ENCODE peak calls at places on chromosomes 7 and 10, in five cellular contexts. One of them, this sample, is unnamed.

GRCh38 chr7:78203042-78203720 is 404.6 kb downstream of the PHTF2 start:
- DNase-seq in T-helper 2 cell: no peak
- DNase-seq in activated CD8-positive, alpha-beta memory T cell treated with anti-CD3 and anti-CD28 coated beads for 24 hours: no peak
- DNase-seq in T-helper 9 cell: no peak
- DNase-seq in GF-D8: no peak
- DNase-seq in this sample: no peak

GRCh38 chr7:47379629-47380324 is 202.1 kb downstream of the TNS3 start:
- DNase-seq in T-helper 2 cell: no peak
- DNase-seq in activated CD8-positive, alpha-beta memory T cell treated with anti-CD3 and anti-CD28 coated beads for 24 hours: no peak
- DNase-seq in T-helper 9 cell: no peak
- DNase-seq in GF-D8: no peak
- DNase-seq in this sample: no peak

GRCh38 chr7:151010307-151011096 is 13.8 kb downstream of the ATG9B start:
- DNase-seq in T-helper 2 cell: no peak
- DNase-seq in activated CD8-positive, alpha-beta memory T cell treated with anti-CD3 and anti-CD28 coated beads for 24 hours: no peak
- DNase-seq in T-helper 9 cell: peak
- DNase-seq in GF-D8: no peak
- DNase-seq in this sample: no peak

GRCh38 chr7:158685727-158686126 is 18.9 kb downstream of the NCAPG2 start:
- DNase-seq in T-helper 2 cell: no peak
- DNase-seq in activated CD8-positive, alpha-beta memory T cell treated with anti-CD3 and anti-CD28 coated beads for 24 hours: no peak
- DNase-seq in T-helper 9 cell: no peak
- DNase-seq in GF-D8: no peak
- DNase-seq in this sample: no peak

GRCh38 chr10:68560201-68560915 is at the start of gene TET1:
- DNase-seq in T-helper 2 cell: no peak
- DNase-seq in activated CD8-positive, alpha-beta memory T cell treated with anti-CD3 and anti-CD28 coated beads for 24 hours: peak
- DNase-seq in T-helper 9 cell: no peak
- DNase-seq in GF-D8: no peak
- DNase-seq in this sample: no peak

GRCh38 chr7:45324683-45325237 is 167.2 kb downstream of the RAMP3 start:
- DNase-seq in T-helper 2 cell: no peak
- DNase-seq in activated CD8-positive, alpha-beta memory T cell treated with anti-CD3 and anti-CD28 coated beads for 24 hours: no peak
- DNase-seq in T-helper 9 cell: no peak
- DNase-seq in GF-D8: no peak
- DNase-seq in this sample: no peak

GRCh38 chr7:134313543-134313942 is 3.2 kb downstream of the SLC35B4 start:
- DNase-seq in T-helper 2 cell: no peak
- DNase-seq in activated CD8-positive, alpha-beta memory T cell treated with anti-CD3 and anti-CD28 coated beads for 24 hours: no peak
- DNase-seq in T-helper 9 cell: no peak
- DNase-seq in GF-D8: no peak
- DNase-seq in this sample: no peak

GRCh38 chr10:73218466-73219191 is 28.4 kb downstream of the DNAJC9 start:
- DNase-seq in T-helper 2 cell: no peak
- DNase-seq in activated CD8-positive, alpha-beta memory T cell treated with anti-CD3 and anti-CD28 coated beads for 24 hours: no peak
- DNase-seq in T-helper 9 cell: no peak
- DNase-seq in GF-D8: no peak
- DNase-seq in this sample: no peak

GRCh38 chr10:69661414-69662172 is 31.5 kb downstream of the FAM241B start:
- DNase-seq in T-helper 2 cell: no peak
- DNase-seq in activated CD8-positive, alpha-beta memory T cell treated with anti-CD3 and anti-CD28 coated beads for 24 hours: no peak
- DNase-seq in T-helper 9 cell: no peak
- DNase-seq in GF-D8: no peak
- DNase-seq in this sample: no peak

GRCh38 chr10:323651-324293 is 188.5 kb downstream of the ZMYND11 start:
- DNase-seq in T-helper 2 cell: peak
- DNase-seq in activated CD8-positive, alpha-beta memory T cell treated with anti-CD3 and anti-CD28 coated beads for 24 hours: peak
- DNase-seq in T-helper 9 cell: peak
- DNase-seq in GF-D8: no peak
- DNase-seq in this sample: peak

GRCh38 chr10:126588024-126588423 is 82.5 kb downstream of the C10orf90 start:
- DNase-seq in T-helper 2 cell: no peak
- DNase-seq in activated CD8-positive, alpha-beta memory T cell treated with anti-CD3 and anti-CD28 coated beads for 24 hours: no peak
- DNase-seq in T-helper 9 cell: no peak
- DNase-seq in GF-D8: no peak
- DNase-seq in this sample: no peak

GRCh38 chr10:76984559-76985443 is 652.8 kb downstream of the KCNMA1 start:
- DNase-seq in T-helper 2 cell: peak
- DNase-seq in activated CD8-positive, alpha-beta memory T cell treated with anti-CD3 and anti-CD28 coated beads for 24 hours: peak
- DNase-seq in T-helper 9 cell: peak
- DNase-seq in GF-D8: peak
- DNase-seq in this sample: no peak

GRCh38 chr10:36026081-36026480 is 384.0 kb upstream of the FZD8 start:
- DNase-seq in T-helper 2 cell: no peak
- DNase-seq in activated CD8-positive, alpha-beta memory T cell treated with anti-CD3 and anti-CD28 coated beads for 24 hours: no peak
- DNase-seq in T-helper 9 cell: no peak
- DNase-seq in GF-D8: no peak
- DNase-seq in this sample: no peak

GRCh38 chr7:94040254-94040653 is 36.1 kb upstream of the BET1 start:
- DNase-seq in T-helper 2 cell: no peak
- DNase-seq in activated CD8-positive, alpha-beta memory T cell treated with anti-CD3 and anti-CD28 coated beads for 24 hours: no peak
- DNase-seq in T-helper 9 cell: no peak
- DNase-seq in GF-D8: no peak
- DNase-seq in this sample: no peak

GRCh38 chr7:131546583-131547111 is 9.8 kb downstream of the PODXL start:
- DNase-seq in T-helper 2 cell: peak
- DNase-seq in activated CD8-positive, alpha-beta memory T cell treated with anti-CD3 and anti-CD28 coated beads for 24 hours: peak
- DNase-seq in T-helper 9 cell: peak
- DNase-seq in GF-D8: no peak
- DNase-seq in this sample: no peak

GRCh38 chr10:62075912-62076311 is 174.4 kb downstream of the ARID5B start:
- DNase-seq in T-helper 2 cell: no peak
- DNase-seq in activated CD8-positive, alpha-beta memory T cell treated with anti-CD3 and anti-CD28 coated beads for 24 hours: no peak
- DNase-seq in T-helper 9 cell: no peak
- DNase-seq in GF-D8: no peak
- DNase-seq in this sample: no peak

GRCh38 chr10:34319197-34319846 is 495.8 kb downstream of the PARD3 start:
- DNase-seq in T-helper 2 cell: no peak
- DNase-seq in activated CD8-positive, alpha-beta memory T cell treated with anti-CD3 and anti-CD28 coated beads for 24 hours: no peak
- DNase-seq in T-helper 9 cell: no peak
- DNase-seq in GF-D8: no peak
- DNase-seq in this sample: no peak

GRCh38 chr10:28810062-28810870 is 132.9 kb downstream of the BAMBI start:
- DNase-seq in T-helper 2 cell: no peak
- DNase-seq in activated CD8-positive, alpha-beta memory T cell treated with anti-CD3 and anti-CD28 coated beads for 24 hours: no peak
- DNase-seq in T-helper 9 cell: no peak
- DNase-seq in GF-D8: peak
- DNase-seq in this sample: no peak

GRCh38 chr10:19054289-19054688 is 5.7 kb downstream of the MALRD1 start:
- DNase-seq in T-helper 2 cell: no peak
- DNase-seq in activated CD8-positive, alpha-beta memory T cell treated with anti-CD3 and anti-CD28 coated beads for 24 hours: no peak
- DNase-seq in T-helper 9 cell: no peak
- DNase-seq in GF-D8: no peak
- DNase-seq in this sample: no peak

GRCh38 chr7:105496501-105496900 is 25.6 kb downstream of the PUS7 start:
- DNase-seq in T-helper 2 cell: no peak
- DNase-seq in activated CD8-positive, alpha-beta memory T cell treated with anti-CD3 and anti-CD28 coated beads for 24 hours: no peak
- DNase-seq in T-helper 9 cell: no peak
- DNase-seq in GF-D8: no peak
- DNase-seq in this sample: no peak

GRCh38 chr10:35042783-35043182 is 47.4 kb downstream of the CUL2 start:
- DNase-seq in T-helper 2 cell: no peak
- DNase-seq in activated CD8-positive, alpha-beta memory T cell treated with anti-CD3 and anti-CD28 coated beads for 24 hours: no peak
- DNase-seq in T-helper 9 cell: no peak
- DNase-seq in GF-D8: no peak
- DNase-seq in this sample: no peak

GRCh38 chr7:54944179-54944578 is 74.6 kb upstream of the EGFR start:
- DNase-seq in T-helper 2 cell: no peak
- DNase-seq in activated CD8-positive, alpha-beta memory T cell treated with anti-CD3 and anti-CD28 coated beads for 24 hours: no peak
- DNase-seq in T-helper 9 cell: no peak
- DNase-seq in GF-D8: no peak
- DNase-seq in this sample: no peak

GRCh38 chr10:11573497-11573896 is 38.0 kb downstream of the USP6NL start:
- DNase-seq in T-helper 2 cell: no peak
- DNase-seq in activated CD8-positive, alpha-beta memory T cell treated with anti-CD3 and anti-CD28 coated beads for 24 hours: no peak
- DNase-seq in T-helper 9 cell: no peak
- DNase-seq in GF-D8: peak
- DNase-seq in this sample: no peak

GRCh38 chr7:90613088-90613498 is 17.0 kb downstream of the CDK14 start:
- DNase-seq in T-helper 2 cell: no peak
- DNase-seq in activated CD8-positive, alpha-beta memory T cell treated with anti-CD3 and anti-CD28 coated beads for 24 hours: no peak
- DNase-seq in T-helper 9 cell: no peak
- DNase-seq in GF-D8: no peak
- DNase-seq in this sample: no peak

GRCh38 chr7:82945480-82945879 is 217.2 kb downstream of the PCLO start:
- DNase-seq in T-helper 2 cell: no peak
- DNase-seq in activated CD8-positive, alpha-beta memory T cell treated with anti-CD3 and anti-CD28 coated beads for 24 hours: no peak
- DNase-seq in T-helper 9 cell: no peak
- DNase-seq in GF-D8: no peak
- DNase-seq in this sample: no peak

This sample was measured in vagina.